ENCODE peak calls at places on chromosomes 2 and 18, in five cellular contexts. E is AG08396; H is activated CD8-positive, alpha-beta memory T cell treated with anti-CD3 and anti-CD28 coated beads for 48 hours; U is amygdala; F is spleen. K is an unnamed sample.

GRCh38 chr2:75605770-75606535 is 40.6 kb upstream of the MRPL19 start:
- DNase-seq in E (peak), H (no peak), U (no peak), F (no peak), K (peak)

GRCh38 chr2:75853441-75853840 is 142.7 kb upstream of the GCFC2 start:
- DNase-seq in E (no peak), H (no peak), U (no peak), F (no peak), K (peak)

GRCh38 chr2:27199241-27199640 is 12.6 kb upstream of the ATRAID start:
- DNase-seq in E (no peak), H (no peak), U (no peak), F (no peak), K (no peak)

GRCh38 chr2:150146879-150147278 is 340.6 kb downstream of the RND3 start:
- DNase-seq in E (no peak), H (no peak), U (no peak), F (no peak), K (no peak)

GRCh38 chr2:35337922-35338321 is 1017.7 kb upstream of the CRIM1 start:
- DNase-seq in E (no peak), H (no peak), U (no peak), F (no peak), K (no peak)

GRCh38 chr2:236619910-236620612 is 50.4 kb downstream of the ACKR3 start:
- DNase-seq in E (no peak), H (no peak), U (no peak), F (no peak), K (no peak)

GRCh38 chr2:192669505-192670082 is 474.9 kb upstream of the TMEFF2 start:
- DNase-seq in E (no peak), H (no peak), U (no peak), F (no peak), K (no peak)

GRCh38 chr2:238083919-238084318 is 16.2 kb upstream of the ESPNL start:
- DNase-seq in E (no peak), H (no peak), U (no peak), F (no peak), K (no peak)

GRCh38 chr18:45266023-45266422 is 349.3 kb upstream of the SLC14A2 start:
- DNase-seq in E (no peak), H (no peak), U (no peak), F (no peak), K (no peak)

K was measured in kidney glomerular epithelial cell.